ENCODE peak calls at places on chromosomes 13 and 19, in five cellular contexts. J, Y, T, E and R are unnamed samples. For H3K36me3, the result is how much of the 10 kb centered on the place peaks cover.

GRCh38 chr13:110953833-110954532 is 39.1 kb upstream of the ANKRD10 start:
- DNase-seq in J (no peak), Y (no peak), T (no peak), E (no peak), R (no peak)

GRCh38 chr19:2290441-2291184 is 8.6 kb upstream of the PEAK3 start:
- DNase-seq in J (no peak), Y (no peak), T (no peak), E (no peak), R (no peak)

GRCh38 chr13:91767681-91768080 is 369.3 kb downstream of the GPC5 start:
- DNase-seq in J (no peak), Y (no peak), T (no peak), E (no peak), R (no peak)

GRCh38 chr19:317710-318508 is 26.7 kb downstream of the MIER2 start:
- DNase-seq in J (no peak), Y (no peak), T (no peak), E (peak), R (no peak)

GRCh38 chr13:78194904-78195639 is 276.4 kb upstream of the EDNRB start:
- DNase-seq in J (peak), Y (no peak), T (no peak), E (no peak), R (no peak)

GRCh38 chr19:54630784-54631183 is 500 bp downstream of the LILRB1 start:
- DNase-seq in J (no peak), Y (no peak), T (no peak), E (no peak), R (peak)

GRCh38 chr13:96822900-96823299 is 171.4 kb downstream of the OXGR1 start:
- DNase-seq in J (peak), Y (peak), T (no peak), E (peak), R (no peak)

GRCh38 chr19:18428837-18429674 is 8.9 kb downstream of the ISYNA1 start:
- DNase-seq in J (peak), Y (peak), T (no peak), E (peak), R (no peak)

GRCh38 chr19:4870025-4870700 is 2.7 kb upstream of the PLIN3 start:
- DNase-seq in J (peak), Y (peak), T (no peak), E (peak), R (no peak)

GRCh38 chr19:4914736-4915501 is 5.6 kb downstream of the UHRF1 start:
- DNase-seq in J (peak), Y (peak), T (peak), E (peak), R (no peak)

GRCh38 chr19:42197375-42197817 is 20.1 kb downstream of the DEDD2 start:
- DNase-seq in J (no peak), Y (peak), T (no peak), E (no peak), R (no peak)

GRCh38 chr19:53982611-53983010 is 8.8 kb upstream of the CACNG6 start:
- DNase-seq in J (peak), Y (peak), T (no peak), E (peak), R (no peak)

GRCh38 chr13:41352935-41353801 is 42.1 kb downstream of the NAA16 start:
- DNase-seq in J (peak), Y (no peak), T (peak), E (no peak), R (no peak)

GRCh38 chr19:13057147-13057572 is 45.5 kb downstream of the LYL1 start:
- DNase-seq in J (peak), Y (no peak), T (no peak), E (peak), R (no peak)

GRCh38 chr13:80276371-80277289 is 64.3 kb downstream of the SPRY2 start:
- DNase-seq in J (peak), Y (peak), T (peak), E (no peak), R (peak)

GRCh38 chr19:5125797-5126497 is 157.0 kb downstream of the KDM4B start:
- DNase-seq in J (no peak), Y (no peak), T (no peak), E (no peak), R (no peak)

GRCh38 chr13:109781384-109782065 is 4.9 kb downstream of the IRS2 start:
- DNase-seq in J (no peak), Y (no peak), T (no peak), E (peak), R (peak)

GRCh38 chr19:15180451-15181390 is 20.1 kb downstream of the NOTCH3 start:
- DNase-seq in J (no peak), Y (peak), T (no peak), E (peak), R (no peak)

GRCh38 chr13:102825921-102826706 is 19.7 kb upstream of the ERCC5 start:
- DNase-seq in J (peak), Y (no peak), T (no peak), E (no peak), R (no peak)

GRCh38 chr19:2038284-2039081 is 12.6 kb downstream of the MKNK2 start:
- DNase-seq in J (no peak), Y (peak), T (no peak), E (no peak), R (no peak)

GRCh38 chr13:92512852-92513251 is 713.8 kb upstream of the GPC6 start:
- DNase-seq in J (no peak), Y (no peak), T (no peak), E (no peak), R (no peak)

GRCh38 chr19:29671393-29672076 is 6.3 kb downstream of the PLEKHF1 start:
- DNase-seq in J (peak), Y (peak), T (no peak), E (peak), R (no peak)

GRCh38 chr13:40143559-40143958 is 488.1 kb downstream of the COG6 start:
- DNase-seq in J (no peak), Y (no peak), T (no peak), E (no peak), R (no peak)

GRCh38 chr19:55279376-55279772 is 536 bp downstream of the HSPBP1 start:
- DNase-seq in J (no peak), Y (no peak), T (no peak), E (no peak), R (no peak)

GRCh38 chr19:41064974-41065569 is 23.2 kb upstream of the CYP2A13 start:
- DNase-seq in J (peak), Y (no peak), T (no peak), E (no peak), R (no peak)

GRCh38 chr13:110382229-110382628 is 75.1 kb downstream of the COL4A2 start:
- DNase-seq in J (peak), Y (no peak), T (no peak), E (no peak), R (no peak)

GRCh38 chr19:19627716-19628498 is at the start of gene LPAR2:
- DNase-seq in J (no peak), Y (peak), T (no peak), E (peak), R (no peak)
- H3K36me3 ChIP-seq in J (under half), Y (under half), T (under half), E (under half), R (under half)

GRCh38 chr19:17405250-17406038 is at the start of gene BST2:
- DNase-seq in J (peak), Y (peak), T (peak), E (peak), R (no peak)
- TF ChIP-seq POLR2A in J (peak), Y (no peak), T (no peak), E (no peak), R (no peak)

GRCh38 chr19:10654610-10655456 is 687 bp downstream of the ILF3 start:
- DNase-seq in J (peak), Y (no peak), T (no peak), E (peak), R (no peak)

GRCh38 chr19:10655457-10656312 is 1.5 kb downstream of the ILF3 start:
- DNase-seq in J (peak), Y (no peak), T (no peak), E (no peak), R (no peak)

GRCh38 chr19:10651821-10652220 is 2.3 kb upstream of the ILF3 start:
- DNase-seq in J (no peak), Y (no peak), T (no peak), E (no peak), R (no peak)

GRCh38 chr19:10653482-10653731 is 739 bp upstream of the ILF3 start:
- DNase-seq in J (no peak), Y (no peak), T (no peak), E (no peak), R (no peak)

GRCh38 chr19:10653732-10654609 is at the start of gene ILF3:
- DNase-seq in J (peak), Y (peak), T (peak), E (peak), R (peak)
- H3K36me3 ChIP-seq in J (under half), Y (under half), T (under half), E (under half), R (under half)

GRCh38 chr13:21897140-21897539 is 226.3 kb downstream of the FGF9 start:
- DNase-seq in J (no peak), Y (no peak), T (no peak), E (no peak), R (no peak)

GRCh38 chr13:21898461-21898860 is 227.6 kb downstream of the FGF9 start:
- DNase-seq in J (no peak), Y (no peak), T (no peak), E (no peak), R (no peak)

GRCh38 chr13:21895769-21896168 is 224.9 kb downstream of the FGF9 start:
- DNase-seq in J (no peak), Y (no peak), T (no peak), E (no peak), R (no peak)

GRCh38 chr13:21894091-21894490 is 223.2 kb downstream of the FGF9 start:
- DNase-seq in J (no peak), Y (no peak), T (no peak), E (no peak), R (no peak)

GRCh38 chr13:21894703-21895699 is 224.1 kb downstream of the FGF9 start:
- DNase-seq in J (no peak), Y (no peak), T (no peak), E (no peak), R (no peak)
- TF ChIP-seq POLR2A in J (no peak), Y (no peak), T (no peak), E (no peak), R (no peak)

GRCh38 chr19:7619671-7620441 is 9.5 kb downstream of the XAB2 start:
- DNase-seq in J (no peak), Y (peak), T (no peak), E (peak), R (no peak)
- H3K36me3 ChIP-seq in J (under half), Y (half or more), T (under half), E (under half), R (half or more)

GRCh38 chr13:44309771-44310767 is 63.6 kb upstream of the SERP2 start:
- DNase-seq in J (peak), Y (no peak), T (no peak), E (peak), R (no peak)
- TF ChIP-seq POLR2A in J (no peak), Y (no peak), T (no peak), E (no peak), R (no peak)

GRCh38 chr13:113179374-113180230 is 21.2 kb downstream of the PROZ start:
- DNase-seq in J (no peak), Y (no peak), T (no peak), E (no peak), R (no peak)
- H3K36me3 ChIP-seq in J (under half), Y (half or more), T (under half), E (half or more), R (half or more)

GRCh38 chr19:58497634-58498170 is 14.1 kb downstream of the SLC27A5 start:
- DNase-seq in J (no peak), Y (no peak), T (no peak), E (no peak), R (no peak)

GRCh38 chr19:58498316-58499020 is 13.3 kb downstream of the SLC27A5 start:
- DNase-seq in J (no peak), Y (no peak), T (no peak), E (no peak), R (no peak)

GRCh38 chr19:58499021-58499927 is 12.5 kb downstream of the SLC27A5 start:
- DNase-seq in J (peak), Y (peak), T (peak), E (peak), R (peak)

DNA sequence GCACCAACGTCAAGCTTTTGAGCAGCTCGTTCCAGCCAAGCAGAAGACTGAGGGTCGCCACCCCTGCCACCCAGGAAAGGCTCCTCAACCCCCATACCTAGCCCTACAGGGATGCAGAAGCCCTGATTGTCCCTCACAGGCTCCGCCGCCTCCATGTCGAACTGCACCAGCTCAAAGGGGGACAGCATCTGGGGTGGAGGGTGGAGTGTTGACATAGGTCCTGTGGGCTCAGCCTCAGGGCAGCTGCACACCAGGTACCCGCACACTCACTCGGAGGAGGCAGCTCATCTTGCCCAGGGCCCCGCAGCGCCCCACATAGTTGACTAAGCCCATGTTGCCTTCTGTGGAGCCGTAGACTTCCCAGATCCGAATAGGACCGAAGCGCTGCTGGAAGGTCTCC is 11.6 kb downstream of the SLC27A5 start:
- DNase-seq in J (no peak), Y (no peak), T (no peak), E (no peak), R (no peak)
- TF ChIP-seq POLR2A in J (no peak), Y (no peak), T (no peak), E (no peak), R (no peak)

GRCh38 chr19:16417660-16418596 is 53.8 kb downstream of the EPS15L1 start:
- DNase-seq in J (peak), Y (peak), T (peak), E (peak), R (no peak)
- H3K36me3 ChIP-seq in J (under half), Y (half or more), T (under half), E (half or more), R (half or more)